ENCODE peak calls at places on chromosome 18, in ten cellular contexts. T is MV-4-11, N is occipital lobe, I is ureter, Z is adipocyte, Y is caudate nucleus, H is hepatocyte, D is left cardiac atrium, W is A172, U is NCI-H1436. S is an unnamed sample.

GRCh38 chr18:22348521-22349316 is 69.0 kb downstream of the CTAGE1 start:
- DNase-seq in T (no peak), N (no peak), I (peak; percentile 79), Z (peak; percentile 73), Y (no peak), H (peak; percentile 84), D (peak; percentile 87), W (peak; percentile 30), U (no peak), S (peak; percentile 71)

GRCh38 chr18:25896178-25896780 is 194.1 kb downstream of the SS18 start:
- DNase-seq in T (peak; percentile 42), N (no peak), I (no peak), Z (peak; percentile 75), Y (no peak), H (peak; percentile 68), D (peak; percentile 37), W (peak; percentile 18), U (no peak), S (no peak)

GRCh38 chr18:69584429-69584828 is 183.7 kb downstream of the DOK6 start:
- DNase-seq in T (no peak), N (no peak), I (no peak), Z (no peak), Y (no peak), H (no peak), D (no peak), W (no peak), U (no peak), S (no peak)

GRCh38 chr18:59357928-59358327 is 1.1 kb downstream of the LMAN1 start:
- DNase-seq in T (no peak), N (no peak), I (no peak), Z (peak; percentile 70), Y (no peak), H (peak; percentile 57), D (no peak), W (peak; percentile 34), U (no peak), S (no peak)

GRCh38 chr18:62425465-62426190 is 97.2 kb upstream of the ZCCHC2 start:
- DNase-seq in T (peak; percentile 94), N (peak; percentile 73), I (peak; percentile 90), Z (peak; percentile 98), Y (peak; percentile 61), H (peak; percentile 93), D (peak; percentile 78), W (peak; percentile 85), U (peak; percentile 83), S (peak; percentile 86)

GRCh38 chr18:79784965-79785770 is 12.6 kb upstream of the KCNG2 start:
- DNase-seq in T (no peak), N (no peak), I (no peak), Z (no peak), Y (no peak), H (no peak), D (no peak), W (no peak), U (no peak), S (no peak)

GRCh38 chr18:32379891-32380290 is 90.8 kb downstream of the GAREM1 start:
- DNase-seq in T (no peak), N (no peak), I (no peak), Z (no peak), Y (no peak), H (no peak), D (no peak), W (no peak), U (no peak), S (no peak)

GRCh38 chr18:44061438-44061837 is 619.2 kb upstream of the SETBP1 start:
- DNase-seq in T (no peak), N (no peak), I (no peak), Z (no peak), Y (no peak), H (no peak), D (no peak), W (no peak), U (no peak), S (no peak)

GRCh38 chr18:9417081-9417841 is 58.1 kb upstream of the RALBP1 start:
- DNase-seq in T (no peak), N (no peak), I (no peak), Z (peak; percentile 77), Y (no peak), H (peak; percentile 21), D (peak; percentile 45), W (peak; percentile 54), U (no peak), S (no peak)

GRCh38 chr18:31010601-31011000 is 31.9 kb downstream of the DSC3 start:
- DNase-seq in T (no peak), N (no peak), I (no peak), Z (no peak), Y (no peak), H (no peak), D (no peak), W (no peak), U (no peak), S (no peak)

GRCh38 chr18:12406376-12407111 is 1.2 kb upstream of the PRELID3A start:
- DNase-seq in T (no peak), N (no peak), I (no peak), Z (no peak), Y (no peak), H (no peak), D (no peak), W (no peak), U (no peak), S (no peak)

GRCh38 chr18:57814555-57814954 is 11.4 kb upstream of the ATP8B1 start:
- DNase-seq in T (no peak), N (no peak), I (no peak), Z (no peak), Y (no peak), H (no peak), D (no peak), W (no peak), U (no peak), S (no peak)

GRCh38 chr18:959854-960253 is 55.2 kb downstream of the ADCYAP1 start:
- DNase-seq in T (no peak), N (no peak), I (no peak), Z (no peak), Y (no peak), H (no peak), D (no peak), W (peak; percentile 34), U (no peak), S (no peak)

GRCh38 chr18:69233465-69234054 is 167.1 kb upstream of the DOK6 start:
- DNase-seq in T (no peak), N (no peak), I (no peak), Z (no peak), Y (no peak), H (no peak), D (no peak), W (no peak), U (no peak), S (no peak)

GRCh38 chr18:23837591-23837990 is 148.3 kb downstream of the LAMA3 start:
- DNase-seq in T (peak; percentile 48), N (no peak), I (no peak), Z (peak; percentile 78), Y (no peak), H (no peak), D (peak; percentile 71), W (peak; percentile 80), U (no peak), S (no peak)

GRCh38 chr18:68436485-68436884 is 278.4 kb downstream of the TMX3 start:
- DNase-seq in T (peak; percentile 92), N (no peak), I (no peak), Z (peak; percentile 30), Y (no peak), H (no peak), D (no peak), W (no peak), U (no peak), S (no peak)

GRCh38 chr18:23530195-23530594 is 26.9 kb downstream of the RMC1 start:
- DNase-seq in T (peak; percentile 88), N (no peak), I (no peak), Z (no peak), Y (no peak), H (no peak), D (no peak), W (no peak), U (no peak), S (no peak)

GRCh38 chr18:48475635-48476549 is 62.9 kb upstream of the CTIF start:
- DNase-seq in T (peak; percentile 65), N (peak; percentile 33), I (no peak), Z (peak; percentile 91), Y (peak; percentile 28), H (peak; percentile 82), D (peak; percentile 36), W (peak; percentile 51), U (peak; percentile 57), S (no peak)

GRCh38 chr18:28961669-28962228 is 784.8 kb upstream of the CDH2 start:
- DNase-seq in T (peak; percentile 5), N (no peak), I (no peak), Z (peak; percentile 47), Y (no peak), H (peak; percentile 64), D (no peak), W (peak; percentile 51), U (peak; percentile 6), S (no peak)

GRCh38 chr18:2512059-2512458 is 59.2 kb downstream of the METTL4 start:
- DNase-seq in T (no peak), N (no peak), I (no peak), Z (no peak), Y (no peak), H (no peak), D (no peak), W (no peak), U (no peak), S (no peak)

GRCh38 chr18:12589419-12589818 is 68.5 kb downstream of the SPIRE1 start:
- DNase-seq in T (no peak), N (no peak), I (no peak), Z (no peak), Y (no peak), H (no peak), D (no peak), W (no peak), U (no peak), S (no peak)

GRCh38 chr18:57789105-57789504 is 14.0 kb downstream of the ATP8B1 start:
- DNase-seq in T (no peak), N (no peak), I (no peak), Z (peak; percentile 56), Y (no peak), H (no peak), D (no peak), W (no peak), U (no peak), S (no peak)

GRCh38 chr18:49094979-49095632 is 144.3 kb upstream of the SMAD7 start:
- DNase-seq in T (peak; percentile 83), N (no peak), I (no peak), Z (peak; percentile 83), Y (no peak), H (no peak), D (no peak), W (peak; percentile 54), U (no peak), S (no peak)

GRCh38 chr18:62372156-62372555 is 47.0 kb downstream of the TNFRSF11A start:
- DNase-seq in T (peak; percentile 6), N (no peak), I (no peak), Z (no peak), Y (no peak), H (no peak), D (no peak), W (no peak), U (peak; percentile 89), S (no peak)

GRCh38 chr18:31487251-31488015 is 10.5 kb upstream of the DSG2 start:
- DNase-seq in T (no peak), N (peak; percentile 10), I (no peak), Z (no peak), Y (no peak), H (peak; percentile 70), D (no peak), W (peak; percentile 92), U (no peak), S (no peak)

GRCh38 chr18:57845468-57846103 is 42.5 kb upstream of the ATP8B1 start:
- DNase-seq in T (no peak), N (no peak), I (no peak), Z (peak; percentile 10), Y (no peak), H (no peak), D (no peak), W (no peak), U (no peak), S (no peak)

GRCh38 chr18:11902522-11903292 is 5.4 kb downstream of the MPPE1 start:
- DNase-seq in T (no peak), N (peak; percentile 8), I (no peak), Z (no peak), Y (no peak), H (no peak), D (no peak), W (no peak), U (no peak), S (no peak)

GRCh38 chr18:65704051-65704450 is 46.8 kb upstream of the CDH7 start:
- DNase-seq in T (no peak), N (no peak), I (no peak), Z (no peak), Y (no peak), H (no peak), D (no peak), W (no peak), U (no peak), S (no peak)

S was measured in breast epithelium.